ENCODE peak calls at places on chromosomes 7 and 10, in ten cellular contexts. B is transverse colon; J is right cardiac atrium; P is CD8-positive, alpha-beta T cell; D is right atrium auricular region; G is tibial artery; K is thoracic aorta; Y is fibroblast of lung; T is psoas muscle; R is Karpas-422. O is an unnamed sample.

GRCh38 chr10:101217450-101218281 is 11.6 kb downstream of the LBX1 start:
- DNase-seq in B (peak; percentile 36), R (no peak), Y (peak; percentile 30), P (no peak), G (no peak), J (peak; percentile 77), D (no peak), T (no peak), K (no peak), O (peak; percentile 92)

GRCh38 chr7:137674551-137675409 is 172.0 kb downstream of the DGKI start:
- DNase-seq in T (no peak), P (no peak), G (no peak), K (no peak), R (no peak), Y (no peak), J (no peak), D (no peak), B (no peak), O (no peak)

GRCh38 chr10:79434223-79434687 is 11.2 kb downstream of the ZCCHC24 start:
- DNase-seq in R (no peak), P (no peak), D (no peak), K (no peak), G (peak; percentile 59), Y (no peak), T (no peak), B (no peak), J (peak; percentile 17), O (no peak)

GRCh38 chr7:142642316-142642715 is 107.0 kb upstream of the PRSS1 start:
- DNase-seq in D (no peak), B (no peak), T (no peak), R (no peak), G (no peak), P (no peak), K (no peak), J (no peak), Y (no peak), O (no peak)

GRCh38 chr10:44049301-44050015 is 335.4 kb downstream of the CXCL12 start:
- DNase-seq in D (no peak), R (no peak), B (no peak), K (no peak), P (no peak), Y (no peak), T (no peak), J (no peak), G (no peak), O (no peak)

GRCh38 chr7:6536899-6537298 is 14.4 kb downstream of the GRID2IP start:
- DNase-seq in B (no peak), R (no peak), Y (no peak), T (no peak), D (no peak), K (no peak), G (no peak), P (no peak), J (no peak), O (peak; percentile 76)

GRCh38 chr7:156021476-156021875 is 209.2 kb upstream of the SHH start:
- DNase-seq in Y (no peak), J (no peak), D (no peak), P (peak; percentile 11), T (no peak), G (no peak), R (no peak), K (no peak), B (no peak), O (no peak)

GRCh38 chr10:73871915-73872710 is 2.2 kb downstream of the CAMK2G start:
- DNase-seq in B (peak; percentile 79), G (no peak), T (no peak), J (no peak), R (no peak), P (no peak), K (no peak), Y (no peak), D (no peak), O (peak; percentile 94)

DNA sequence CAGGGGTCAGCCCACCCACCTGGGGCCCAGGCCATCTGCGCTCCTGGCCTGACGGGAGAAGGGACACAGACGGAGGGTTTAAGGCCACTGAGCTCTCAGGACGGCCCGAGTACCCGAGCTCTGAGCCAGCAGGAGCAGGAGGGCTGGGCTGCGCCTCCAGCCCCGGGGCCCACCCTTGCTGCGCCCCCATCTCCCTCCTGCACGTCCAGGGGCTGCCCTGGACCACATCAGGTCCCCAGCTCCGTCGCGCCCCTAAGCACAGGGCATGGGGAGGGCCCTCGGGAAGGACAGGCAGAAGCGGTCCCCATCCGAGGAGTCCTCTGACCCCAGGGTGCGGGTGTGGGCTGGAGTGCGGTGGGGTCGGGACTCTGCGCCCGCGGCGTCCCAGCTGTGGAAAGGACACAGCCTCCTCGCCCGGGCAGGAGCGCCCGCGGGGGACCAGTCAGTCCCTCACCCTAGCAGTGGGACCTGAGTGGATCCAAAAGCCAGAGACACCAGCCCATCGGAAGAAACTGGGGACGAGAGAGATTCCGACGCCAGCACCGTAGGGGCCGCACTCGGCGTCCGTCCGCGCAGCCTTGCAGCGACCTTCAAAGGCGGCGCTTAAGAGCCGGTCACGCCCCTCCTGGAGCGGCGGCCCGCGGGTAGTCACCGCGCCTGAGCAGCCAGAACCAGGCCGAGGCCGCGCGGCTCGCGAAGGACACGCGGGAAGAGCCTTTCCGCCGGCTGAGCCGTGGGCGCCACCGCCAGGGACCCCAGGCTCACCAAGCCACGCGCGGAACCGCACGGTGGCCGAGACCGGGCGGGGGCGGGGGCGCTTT is 15.9 kb downstream of the CAMK2B start:
- DNase-seq in Y (peak; percentile 58), G (no peak), J (peak; percentile 93), T (peak; percentile 86), B (peak; percentile 46), D (peak; percentile 65), P (peak; percentile 56), K (no peak), R (no peak), O (peak; percentile 95)
- H3K27ac ChIP-seq in Y (no peak overlapping the region), G (no peak overlapping the region), J (peak overlapping the region; percentile 82), T (peak overlapping the region; percentile 84), B (no peak overlapping the region), D (peak overlapping the region; percentile 91), P (no peak overlapping the region), K (no peak overlapping the region), R (no peak overlapping the region), O (no peak overlapping the region)

GRCh38 chr10:128375171-128375570 is 248.9 kb upstream of the MKI67 start:
- DNase-seq in T (no peak), Y (no peak), J (peak; percentile 67), P (no peak), G (no peak), D (no peak), B (no peak), K (no peak), R (no peak), O (no peak)
- H3K9me3 ChIP-seq in T (no peaks in the 10 kb centered on the region), Y (no peaks in the 10 kb centered on the region), J (no peaks in the 10 kb centered on the region), P (no peaks in the 10 kb centered on the region), G (no peaks in the 10 kb centered on the region), D (no peaks in the 10 kb centered on the region), B (no peaks in the 10 kb centered on the region), K (no peaks in the 10 kb centered on the region), R (no peaks in the 10 kb centered on the region), O (peaks cover 2% of the 10 kb centered on the region)

GRCh38 chr10:32980558-32981468 is 22.8 kb upstream of the ITGB1 start:
- DNase-seq in R (peak; percentile 97), Y (peak; percentile 96), D (peak; percentile 97), K (peak; percentile 93), G (peak; percentile 95), B (peak; percentile 92), T (peak; percentile 95), P (peak; percentile 85), J (peak; percentile 94), O (peak; percentile 89)

GRCh38 chr10:32983333-32983909 is 25.4 kb upstream of the ITGB1 start:
- DNase-seq in J (no peak), G (no peak), Y (peak; percentile 86), R (peak; percentile 58), T (no peak), D (no peak), B (no peak), K (no peak), P (no peak), O (no peak)

GRCh38 chr10:32982911-32983310 is 24.9 kb upstream of the ITGB1 start:
- DNase-seq in D (no peak), Y (peak; percentile 53), B (no peak), T (no peak), G (no peak), J (no peak), P (no peak), R (no peak), K (no peak), O (no peak)

GRCh38 chr10:32981760-32982159 is 23.7 kb upstream of the ITGB1 start:
- DNase-seq in D (no peak), J (peak; percentile 83), R (peak; percentile 65), T (peak; percentile 58), B (peak; percentile 77), K (no peak), Y (peak; percentile 73), G (no peak), P (peak; percentile 53), O (no peak)

DNA sequence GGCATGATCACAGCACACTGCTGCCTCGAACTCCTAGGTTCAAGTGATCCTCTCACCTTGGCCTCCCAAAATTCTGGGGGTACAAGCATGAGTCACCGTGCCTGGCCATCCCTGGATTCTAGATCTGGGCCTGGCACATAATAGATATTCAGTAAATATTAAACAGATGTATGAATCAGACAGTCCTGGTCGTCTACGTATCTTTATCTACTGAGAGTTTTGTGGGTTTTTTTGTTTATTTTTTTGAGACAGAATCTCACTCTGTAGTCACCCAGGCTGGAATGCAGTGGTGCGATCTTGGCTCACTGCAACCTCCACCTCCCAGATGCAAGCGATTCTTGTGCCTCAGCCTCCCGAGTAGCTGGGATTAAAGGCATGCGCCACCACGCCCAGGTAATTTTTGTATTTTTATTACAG is 24.3 kb upstream of the ITGB1 start:
- DNase-seq in D (no peak), B (no peak), P (no peak), T (no peak), Y (peak; percentile 87), G (no peak), K (no peak), J (no peak), R (no peak), O (no peak)
- H3K27ac ChIP-seq in D (peak overlapping the region; percentile 94), B (peak overlapping the region; percentile 96), P (no peak overlapping the region), T (peak overlapping the region; percentile 51), Y (peak overlapping the region; percentile 98), G (peak overlapping the region; percentile 83), K (peak overlapping the region; percentile 91), J (peak overlapping the region; percentile 73), R (peak overlapping the region; percentile 94), O (peak overlapping the region; percentile 97)

DNA sequence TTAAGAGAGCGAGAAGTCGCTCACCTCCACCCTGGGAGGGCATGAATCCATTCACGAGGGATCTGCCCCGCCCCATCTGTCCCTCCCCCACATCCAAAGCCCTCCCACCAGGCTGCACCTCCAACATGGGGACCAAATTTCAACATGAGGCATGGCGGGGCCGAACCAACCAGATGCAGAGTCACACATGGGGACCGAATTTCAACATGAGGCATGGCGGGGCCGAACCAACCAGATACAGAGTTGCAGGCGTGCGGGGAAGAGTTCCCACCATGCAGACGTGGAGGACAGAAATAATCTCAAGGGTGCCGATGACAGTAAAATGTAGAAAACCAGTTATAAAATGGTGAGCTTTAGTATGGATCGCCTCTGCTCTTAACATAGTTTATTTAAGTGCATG is 564.4 kb downstream of the DNAJB6 start:
- DNase-seq in D (no peak), T (no peak), P (no peak), J (no peak), Y (no peak), K (no peak), R (no peak), G (peak; percentile 16), B (no peak), O (no peak)
- H3K9me3 ChIP-seq in D (no peaks in the 10 kb centered on the region), T (no peaks in the 10 kb centered on the region), P (no peaks in the 10 kb centered on the region), J (no peaks in the 10 kb centered on the region), Y (no peaks in the 10 kb centered on the region), K (no peaks in the 10 kb centered on the region), R (no peaks in the 10 kb centered on the region), G (no peaks in the 10 kb centered on the region), B (no peaks in the 10 kb centered on the region), O (peaks cover 4% of the 10 kb centered on the region)

O was measured in osteoblast.